ENCODE peak calls at places on chromosomes 1 and 21, in four cellular contexts. J, C, U and Z are unnamed samples.

GRCh38 chr1:182789138-182790076 is at the start of gene NPL:
- DNase-seq in J (peak), C (peak), U (peak), Z (peak)

GRCh38 chr1:115198938-115199337 is 109.6 kb upstream of the TSPAN2 start:
- DNase-seq in J (no peak), C (peak), U (no peak), Z (no peak)

GRCh38 chr1:26350701-26351590 is 3.0 kb downstream of the CRYBG2 start:
- DNase-seq in J (peak), C (peak), U (peak), Z (peak)

GRCh38 chr1:183609313-183609712 is 19.1 kb upstream of the NCF2 start:
- DNase-seq in J (peak), C (peak), U (no peak), Z (no peak)

GRCh38 chr21:38811257-38811656 is 5.5 kb downstream of the ETS2 start:
- DNase-seq in J (peak), C (peak), U (no peak), Z (peak)

GRCh38 chr1:198823626-198824025 is 184.8 kb downstream of the PTPRC start:
- DNase-seq in J (no peak), C (no peak), U (no peak), Z (no peak)

GRCh38 chr1:9352364-9353140 is 59.9 kb downstream of the SPSB1 start:
- DNase-seq in J (peak), C (no peak), U (no peak), Z (peak)

GRCh38 chr1:65002508-65003315 is 36.4 kb upstream of the JAK1 start:
- DNase-seq in J (peak), C (peak), U (peak), Z (peak)

GRCh38 chr1:39957299-39958020 is 2.5 kb downstream of the MFSD2A start:
- DNase-seq in J (no peak), C (peak), U (no peak), Z (no peak)

GRCh38 chr1:15184445-15185103 is 31.0 kb downstream of the TMEM51 start:
- DNase-seq in J (no peak), C (no peak), U (no peak), Z (no peak)

GRCh38 chr1:17027403-17027802 is 15.7 kb upstream of the ATP13A2 start:
- DNase-seq in J (no peak), C (no peak), U (no peak), Z (no peak)

GRCh38 chr1:50915621-50916020 is 44.4 kb downstream of the FAF1 start:
- DNase-seq in J (no peak), C (no peak), U (no peak), Z (no peak)

GRCh38 chr1:117540532-117540931 is 65.3 kb upstream of the TENT5C start:
- DNase-seq in J (no peak), C (no peak), U (no peak), Z (no peak)

GRCh38 chr21:36200089-36200561 is 43.5 kb downstream of the DOP1B start:
- DNase-seq in J (no peak), C (no peak), U (no peak), Z (no peak)

GRCh38 chr1:156103521-156103947 is 11.0 kb upstream of the LMNA start:
- DNase-seq in J (peak), C (peak), U (no peak), Z (no peak)

GRCh38 chr1:8674912-8675311 is 142.5 kb downstream of the RERE start:
- DNase-seq in J (no peak), C (peak), U (no peak), Z (no peak)

GRCh38 chr21:36150192-36150711 is 6.4 kb upstream of the DOP1B start:
- DNase-seq in J (no peak), C (peak), U (no peak), Z (no peak)

GRCh38 chr1:8428441-8428840 is 110.5 kb downstream of the SLC45A1 start:
- DNase-seq in J (no peak), C (no peak), U (no peak), Z (no peak)

GRCh38 chr1:211978596-211978995 is 56.8 kb downstream of the INTS7 start:
- DNase-seq in J (no peak), C (no peak), U (no peak), Z (no peak)

GRCh38 chr1:35369922-35370671 is 101.6 kb downstream of the ZMYM4 start:
- DNase-seq in J (peak), C (peak), U (no peak), Z (no peak)

GRCh38 chr1:116911166-116911553 is 1.4 kb downstream of the PTGFRN start:
- DNase-seq in J (peak), C (no peak), U (no peak), Z (no peak)

GRCh38 chr1:14826172-14826636 is 227.7 kb downstream of the KAZN start:
- DNase-seq in J (peak), C (peak), U (no peak), Z (no peak)

GRCh38 chr1:40901886-40902633 is 39.9 kb upstream of the CITED4 start:
- DNase-seq in J (peak), C (peak), U (no peak), Z (peak)

GRCh38 chr1:8976338-8976737 is 30.7 kb downstream of the CA6 start:
- DNase-seq in J (no peak), C (no peak), U (no peak), Z (no peak)

GRCh38 chr1:240496941-240497340 is 115.0 kb downstream of the GREM2 start:
- DNase-seq in J (no peak), C (no peak), U (no peak), Z (no peak)

GRCh38 chr1:185139231-185139630 is 17.5 kb downstream of the TRMT1L start:
- DNase-seq in J (no peak), C (no peak), U (no peak), Z (no peak)

GRCh38 chr1:24002664-24003063 is 22.5 kb upstream of the SRSF10 start:
- DNase-seq in J (no peak), C (no peak), U (no peak), Z (no peak)

GRCh38 chr1:24007079-24007478 is 27.0 kb upstream of the SRSF10 start:
- DNase-seq in J (no peak), C (no peak), U (no peak), Z (no peak)

GRCh38 chr1:24005163-24005562 is 25.0 kb upstream of the SRSF10 start:
- DNase-seq in J (no peak), C (no peak), U (no peak), Z (no peak)

GRCh38 chr1:24003331-24003972 is 23.3 kb upstream of the SRSF10 start:
- DNase-seq in J (peak), C (peak), U (no peak), Z (peak)

GRCh38 chr1:24004132-24004531 is 24.0 kb upstream of the SRSF10 start:
- DNase-seq in J (no peak), C (no peak), U (no peak), Z (no peak)
- H2BK5ac ChIP-seq in J (no peak), C (no peak), U (no peak), Z (no peak)

DNA sequence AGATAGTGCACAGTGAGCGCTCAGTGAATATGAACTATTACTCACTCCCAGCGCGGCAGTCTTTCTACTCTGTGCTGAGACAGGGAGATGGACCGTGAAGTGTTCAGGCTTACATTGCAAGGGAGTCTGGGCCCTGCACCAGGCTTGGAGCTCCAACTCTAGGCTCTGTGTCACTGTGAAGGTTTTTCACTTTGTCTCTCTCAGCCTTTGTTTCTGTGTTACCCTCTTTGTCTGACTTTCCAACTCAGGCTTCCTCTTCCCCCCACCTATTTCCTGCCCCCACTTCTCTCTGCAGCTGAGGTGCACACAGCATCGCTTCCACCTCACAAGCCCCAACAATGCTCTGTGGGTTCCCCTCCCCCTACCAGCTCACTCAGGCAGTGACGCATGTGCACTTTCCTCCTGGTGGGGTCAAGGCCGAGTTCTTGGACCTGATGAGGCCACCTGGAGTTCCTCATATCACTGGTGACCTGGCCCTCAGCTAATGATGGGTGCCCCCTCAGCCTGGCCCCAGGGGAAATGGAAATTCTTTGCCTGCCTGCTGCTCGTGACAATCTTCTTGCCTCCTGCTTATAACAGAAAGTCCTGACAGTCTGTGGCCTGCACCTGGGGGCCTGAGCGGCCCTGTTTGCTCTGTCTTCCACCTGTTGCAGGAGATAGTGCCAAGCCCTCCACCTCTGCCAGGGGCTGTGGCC is 1.1 kb upstream of the LCK start:
- DNase-seq in J (no peak), C (peak), U (no peak), Z (no peak)
- H2BK120ac ChIP-seq in J (no peak), C (no peak), U (no peak), Z (no peak)

DNA sequence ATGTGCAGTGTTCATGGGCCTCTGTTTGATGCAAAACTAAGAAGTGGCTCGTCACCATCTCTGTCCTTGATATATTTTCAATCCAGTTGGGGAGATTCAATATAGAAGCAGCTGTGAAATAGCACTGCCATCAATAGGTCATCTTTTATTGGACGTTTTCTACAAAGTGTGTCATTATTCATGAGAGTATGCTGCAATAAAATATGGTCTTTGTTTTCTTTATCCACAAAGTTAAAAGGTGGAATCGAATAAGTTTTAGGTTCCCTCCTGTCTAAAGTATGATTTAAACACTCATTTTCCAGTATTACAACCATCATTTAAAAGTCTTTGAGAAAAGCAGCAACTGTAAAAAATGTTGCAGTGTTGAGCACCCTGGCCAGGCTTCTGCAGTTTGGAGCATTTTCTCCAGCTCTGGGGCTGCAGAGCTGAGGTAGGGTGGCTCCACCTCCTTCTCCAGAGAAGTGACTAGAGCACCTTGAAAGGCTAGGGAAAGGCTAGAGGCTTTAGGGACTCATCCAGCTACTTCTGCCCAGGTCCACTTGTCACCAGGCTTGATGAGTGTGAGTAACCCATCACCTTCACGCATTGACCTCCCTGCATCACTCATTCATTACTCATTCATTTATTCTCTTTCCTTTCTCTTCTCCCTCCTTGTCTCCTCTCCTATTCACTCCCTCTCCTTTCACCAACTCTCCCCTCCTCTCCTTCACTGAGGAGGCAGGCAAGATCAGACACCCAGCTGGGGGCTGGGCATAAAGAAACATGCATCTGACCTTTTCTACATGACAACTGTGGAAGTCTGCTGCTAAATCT is 56.4 kb upstream of the DNAH14 start:
- DNase-seq in J (no peak), C (no peak), U (no peak), Z (peak)
- H2AK5ac ChIP-seq in J (no peak), C (no peak), U (no peak), Z (no peak)

GRCh38 chr1:214028095-214028494 is 40.3 kb downstream of the PROX1 start:
- DNase-seq in J (no peak), C (no peak), U (no peak), Z (no peak)
- H2BK5ac ChIP-seq in J (no peak), C (no peak), U (no peak), Z (no peak)

GRCh38 chr1:205447457-205448415 is 8.1 kb downstream of the BLACAT1 start:
- DNase-seq in J (no peak), C (no peak), U (no peak), Z (peak)
- H2BK120ac ChIP-seq in J (no peak), C (no peak), U (peak), Z (no peak)

GRCh38 chr1:155080250-155081228 is 1.9 kb downstream of the EFNA3 start:
- DNase-seq in J (peak), C (no peak), U (peak), Z (peak)

GRCh38 chr1:155078496-155079209 is at the start of gene EFNA3:
- DNase-seq in J (peak), C (peak), U (peak), Z (peak)

GRCh38 chr1:155079210-155079486 is 511 bp downstream of the EFNA3 start:
- DNase-seq in J (no peak), C (no peak), U (no peak), Z (no peak)

GRCh38 chr1:155077758-155078495 is 710 bp upstream of the EFNA3 start:
- DNase-seq in J (no peak), C (no peak), U (no peak), Z (no peak)

GRCh38 chr1:155079487-155080249 is 1.0 kb downstream of the EFNA3 start:
- DNase-seq in J (peak), C (no peak), U (no peak), Z (no peak)
- H2AK5ac ChIP-seq in J (no peak), C (peak), U (peak), Z (no peak)

GRCh38 chr1:151713874-151714273 is 2.7 kb downstream of the CELF3 start:
- DNase-seq in J (no peak), C (no peak), U (no peak), Z (no peak)

GRCh38 chr1:151711940-151712339 is 4.7 kb downstream of the CELF3 start:
- DNase-seq in J (no peak), C (no peak), U (no peak), Z (no peak)

GRCh38 chr1:151711044-151711800 is 5.4 kb downstream of the CELF3 start:
- DNase-seq in J (no peak), C (no peak), U (no peak), Z (no peak)

GRCh38 chr1:151714820-151715725 is 1.5 kb downstream of the CELF3 start:
- DNase-seq in J (no peak), C (no peak), U (no peak), Z (no peak)

GRCh38 chr1:151713044-151713443 is 3.6 kb downstream of the CELF3 start:
- DNase-seq in J (no peak), C (no peak), U (no peak), Z (no peak)
- H2BK5ac ChIP-seq in J (no peak), C (no peak), U (no peak), Z (no peak)